ENCODE peak calls at places on chromosomes 3 and 15, in eight cellular contexts. One of them, this sample, is unnamed.

GRCh38 chr3:45944830-45945620 is 1.8 kb downstream of the CXCR6 start:
- DNase-seq in astrocyte of the spinal cord: no peak
- DNase-seq in fibroblast of lung: no peak
- DNase-seq in HL-60: no peak
- DNase-seq in activated B cell treated with CpG ODN at 0.5 μM for 24 hours: no peak
- DNase-seq in PC-9: no peak
- DNase-seq in coronary artery: no peak
- DNase-seq in B cell: no peak
- DNase-seq in this sample: no peak

GRCh38 chr3:185989511-185989910 is 51.7 kb upstream of the TRA2B start:
- DNase-seq in astrocyte of the spinal cord: no peak
- DNase-seq in fibroblast of lung: no peak
- DNase-seq in HL-60: no peak
- DNase-seq in activated B cell treated with CpG ODN at 0.5 μM for 24 hours: no peak
- DNase-seq in PC-9: no peak
- DNase-seq in coronary artery: no peak
- DNase-seq in B cell: no peak
- DNase-seq in this sample: no peak

GRCh38 chr3:54211097-54211496 is 88.7 kb downstream of the CACNA2D3 start:
- DNase-seq in astrocyte of the spinal cord: no peak
- DNase-seq in fibroblast of lung: no peak
- DNase-seq in HL-60: no peak
- DNase-seq in activated B cell treated with CpG ODN at 0.5 μM for 24 hours: no peak
- DNase-seq in PC-9: no peak
- DNase-seq in coronary artery: no peak
- DNase-seq in B cell: no peak
- DNase-seq in this sample: no peak

GRCh38 chr15:25734680-25735355 is 128.3 kb downstream of the ATP10A start:
- DNase-seq in astrocyte of the spinal cord: no peak
- DNase-seq in fibroblast of lung: no peak
- DNase-seq in HL-60: no peak
- DNase-seq in activated B cell treated with CpG ODN at 0.5 μM for 24 hours: no peak
- DNase-seq in PC-9: no peak
- DNase-seq in coronary artery: peak
- DNase-seq in B cell: no peak
- DNase-seq in this sample: no peak

GRCh38 chr3:11467875-11468274 is 175.8 kb downstream of the VGLL4 start:
- DNase-seq in astrocyte of the spinal cord: no peak
- DNase-seq in fibroblast of lung: no peak
- DNase-seq in HL-60: no peak
- DNase-seq in activated B cell treated with CpG ODN at 0.5 μM for 24 hours: no peak
- DNase-seq in PC-9: no peak
- DNase-seq in coronary artery: no peak
- DNase-seq in B cell: no peak
- DNase-seq in this sample: no peak

GRCh38 chr3:53668872-53669271 is 174.5 kb downstream of the CACNA1D start:
- DNase-seq in astrocyte of the spinal cord: no peak
- DNase-seq in fibroblast of lung: no peak
- DNase-seq in HL-60: no peak
- DNase-seq in activated B cell treated with CpG ODN at 0.5 μM for 24 hours: no peak
- DNase-seq in PC-9: no peak
- DNase-seq in coronary artery: no peak
- DNase-seq in B cell: no peak
- DNase-seq in this sample: peak

GRCh38 chr3:13040381-13041074 is 32.7 kb downstream of the IQSEC1 start:
- DNase-seq in astrocyte of the spinal cord: no peak
- DNase-seq in fibroblast of lung: no peak
- DNase-seq in HL-60: no peak
- DNase-seq in activated B cell treated with CpG ODN at 0.5 μM for 24 hours: peak
- DNase-seq in PC-9: no peak
- DNase-seq in coronary artery: no peak
- DNase-seq in B cell: peak
- DNase-seq in this sample: no peak

GRCh38 chr15:92902723-92903587 is 2.8 kb downstream of the CHD2 start:
- DNase-seq in astrocyte of the spinal cord: peak
- DNase-seq in fibroblast of lung: no peak
- DNase-seq in HL-60: no peak
- DNase-seq in activated B cell treated with CpG ODN at 0.5 μM for 24 hours: no peak
- DNase-seq in PC-9: no peak
- DNase-seq in coronary artery: no peak
- DNase-seq in B cell: peak
- DNase-seq in this sample: peak

DNA sequence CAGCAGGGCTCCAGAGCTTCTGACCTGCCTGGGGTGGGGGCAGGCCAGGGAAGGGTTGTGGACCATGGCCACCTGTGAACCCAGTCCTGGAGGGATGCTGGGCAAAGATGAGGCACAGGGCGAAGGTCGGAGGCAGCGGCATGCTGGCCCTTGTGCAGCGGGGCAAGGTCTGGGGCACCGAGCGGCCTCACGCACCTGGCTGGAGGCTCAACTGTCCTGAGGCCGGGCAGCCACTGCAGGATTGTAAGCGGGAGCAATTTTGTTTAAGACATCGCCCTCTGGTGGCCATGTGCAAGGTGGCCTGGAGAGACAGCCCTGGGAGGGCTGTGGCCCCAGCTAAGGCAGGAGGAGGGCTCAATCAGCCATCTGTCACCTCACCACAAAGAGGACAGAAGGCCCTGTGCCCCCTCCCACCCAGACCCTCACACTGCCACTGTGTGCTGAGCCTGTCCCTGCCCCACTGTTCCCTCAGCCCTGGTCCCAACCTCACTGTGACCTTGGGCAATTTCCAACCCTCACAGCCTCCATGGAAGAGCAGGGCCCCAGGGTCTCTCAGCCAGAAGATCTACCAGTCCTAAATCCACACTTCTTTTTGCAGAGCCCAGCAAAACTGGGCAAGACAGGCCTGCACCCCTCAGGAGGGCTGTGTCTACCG is 46.3 kb downstream of the TPRA1 start:
- DNase-seq in astrocyte of the spinal cord: peak
- DNase-seq in fibroblast of lung: peak
- DNase-seq in HL-60: peak
- DNase-seq in activated B cell treated with CpG ODN at 0.5 μM for 24 hours: peak
- DNase-seq in PC-9: peak
- DNase-seq in coronary artery: no peak
- DNase-seq in B cell: peak
- DNase-seq in this sample: peak
- TF ChIP-seq CTCF in astrocyte of the spinal cord: peak
- TF ChIP-seq CTCF in fibroblast of lung: peak
- TF ChIP-seq CTCF in HL-60: peak
- TF ChIP-seq CTCF in activated B cell treated with CpG ODN at 0.5 μM for 24 hours: no peak
- TF ChIP-seq CTCF in PC-9: peak
- TF ChIP-seq CTCF in coronary artery: peak
- TF ChIP-seq CTCF in B cell: peak
- TF ChIP-seq CTCF in this sample: peak

GRCh38 chr15:51736646-51737537 is 563 bp downstream of the LYSMD2 start:
- DNase-seq in astrocyte of the spinal cord: no peak
- DNase-seq in fibroblast of lung: peak
- DNase-seq in HL-60: peak
- DNase-seq in activated B cell treated with CpG ODN at 0.5 μM for 24 hours: peak
- DNase-seq in PC-9: peak
- DNase-seq in coronary artery: no peak
- DNase-seq in B cell: peak
- DNase-seq in this sample: no peak

GRCh38 chr15:51737538-51738305 is at the start of gene LYSMD2:
- DNase-seq in astrocyte of the spinal cord: peak
- DNase-seq in fibroblast of lung: peak
- DNase-seq in HL-60: peak
- DNase-seq in activated B cell treated with CpG ODN at 0.5 μM for 24 hours: peak
- DNase-seq in PC-9: peak
- DNase-seq in coronary artery: peak
- DNase-seq in B cell: peak
- DNase-seq in this sample: no peak

GRCh38 chr15:51736069-51736468 is 1.4 kb downstream of the LYSMD2 start:
- DNase-seq in astrocyte of the spinal cord: no peak
- DNase-seq in fibroblast of lung: no peak
- DNase-seq in HL-60: peak
- DNase-seq in activated B cell treated with CpG ODN at 0.5 μM for 24 hours: no peak
- DNase-seq in PC-9: no peak
- DNase-seq in coronary artery: no peak
- DNase-seq in B cell: peak
- DNase-seq in this sample: no peak

GRCh38 chr15:51735611-51736010 is 1.8 kb downstream of the LYSMD2 start:
- DNase-seq in astrocyte of the spinal cord: no peak
- DNase-seq in fibroblast of lung: no peak
- DNase-seq in HL-60: no peak
- DNase-seq in activated B cell treated with CpG ODN at 0.5 μM for 24 hours: no peak
- DNase-seq in PC-9: no peak
- DNase-seq in coronary artery: no peak
- DNase-seq in B cell: no peak
- DNase-seq in this sample: no peak

DNA sequence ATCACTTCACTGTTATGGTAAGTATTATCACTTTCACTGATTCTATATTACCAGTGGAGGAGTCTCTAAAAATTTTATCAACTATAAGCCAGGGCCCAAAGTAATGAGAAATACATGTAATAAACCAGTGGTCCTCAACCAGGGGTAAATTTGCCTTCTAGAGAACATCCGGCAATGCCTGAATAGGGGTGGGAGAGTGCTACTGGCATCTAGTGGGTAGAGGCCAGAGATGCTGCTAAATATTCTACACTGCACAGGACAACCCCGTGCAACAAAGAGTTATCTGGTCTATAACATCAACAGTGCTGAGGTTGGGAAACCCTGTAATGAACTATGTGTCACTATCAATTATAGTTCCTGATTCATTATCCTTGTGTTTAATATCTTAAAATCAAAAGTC is 2.2 kb downstream of the LYSMD2 start:
- DNase-seq in astrocyte of the spinal cord: no peak
- DNase-seq in fibroblast of lung: no peak
- DNase-seq in HL-60: peak
- DNase-seq in activated B cell treated with CpG ODN at 0.5 μM for 24 hours: no peak
- DNase-seq in PC-9: no peak
- DNase-seq in coronary artery: no peak
- DNase-seq in B cell: peak
- DNase-seq in this sample: no peak
- TF ChIP-seq CTCF in astrocyte of the spinal cord: no peak
- TF ChIP-seq CTCF in fibroblast of lung: no peak
- TF ChIP-seq CTCF in HL-60: no peak
- TF ChIP-seq CTCF in activated B cell treated with CpG ODN at 0.5 μM for 24 hours: no peak
- TF ChIP-seq CTCF in PC-9: no peak
- TF ChIP-seq CTCF in coronary artery: no peak
- TF ChIP-seq CTCF in B cell: no peak
- TF ChIP-seq CTCF in this sample: peak

DNA sequence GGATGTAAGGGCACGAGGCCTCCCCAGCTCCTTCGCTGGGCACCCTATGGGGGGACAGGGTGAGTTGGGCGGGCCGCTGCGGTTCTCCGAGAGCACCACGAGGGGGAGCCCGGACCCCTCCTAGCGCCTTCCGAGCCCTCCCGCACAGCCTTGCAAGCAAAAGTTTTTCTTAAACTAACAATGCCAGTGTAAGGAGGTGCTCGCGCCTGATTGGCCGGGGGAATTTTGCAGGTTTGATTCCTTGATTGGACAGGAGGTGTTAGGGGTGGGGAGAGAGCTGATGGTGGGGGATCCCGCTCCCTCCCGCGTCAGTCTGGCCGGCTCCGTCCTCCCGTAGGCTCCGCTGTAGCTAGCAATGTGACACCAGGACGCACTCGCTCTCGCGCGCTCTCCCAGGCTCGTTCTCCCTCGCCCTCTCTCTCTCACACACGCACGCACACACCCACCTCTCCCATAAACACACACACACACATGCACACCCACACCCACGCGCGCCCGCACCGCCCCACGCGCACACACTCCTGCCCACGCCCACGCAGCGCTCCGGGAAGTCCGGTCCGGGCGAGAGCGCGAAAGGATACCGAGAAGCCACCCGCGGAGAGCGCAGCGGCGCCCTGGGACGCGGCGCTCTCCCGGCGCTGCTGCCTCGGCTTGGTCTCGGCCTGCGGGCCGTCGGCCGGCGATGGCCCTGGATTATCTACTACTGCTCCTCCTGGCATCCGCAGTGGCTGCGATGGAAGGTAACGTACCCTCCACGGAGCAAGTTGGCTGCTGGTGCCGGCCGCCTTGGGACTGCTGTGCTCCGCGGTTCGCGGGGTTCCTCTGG is at the start of gene EPHB1:
- DNase-seq in astrocyte of the spinal cord: peak
- DNase-seq in fibroblast of lung: peak
- DNase-seq in HL-60: peak
- DNase-seq in activated B cell treated with CpG ODN at 0.5 μM for 24 hours: peak
- DNase-seq in PC-9: peak
- DNase-seq in coronary artery: peak
- DNase-seq in B cell: peak
- DNase-seq in this sample: peak
- TF ChIP-seq CTCF in astrocyte of the spinal cord: peak
- TF ChIP-seq CTCF in fibroblast of lung: peak
- TF ChIP-seq CTCF in HL-60: peak
- TF ChIP-seq CTCF in activated B cell treated with CpG ODN at 0.5 μM for 24 hours: no peak
- TF ChIP-seq CTCF in PC-9: peak
- TF ChIP-seq CTCF in coronary artery: peak
- TF ChIP-seq CTCF in B cell: peak
- TF ChIP-seq CTCF in this sample: peak

GRCh38 chr3:49927798-49928197 is 1.8 kb downstream of the MON1A start:
- DNase-seq in astrocyte of the spinal cord: no peak
- DNase-seq in fibroblast of lung: no peak
- DNase-seq in HL-60: no peak
- DNase-seq in activated B cell treated with CpG ODN at 0.5 μM for 24 hours: no peak
- DNase-seq in PC-9: no peak
- DNase-seq in coronary artery: no peak
- DNase-seq in B cell: no peak
- DNase-seq in this sample: no peak

GRCh38 chr3:49928511-49929017 is 1.0 kb downstream of the MON1A start:
- DNase-seq in astrocyte of the spinal cord: no peak
- DNase-seq in fibroblast of lung: no peak
- DNase-seq in HL-60: no peak
- DNase-seq in activated B cell treated with CpG ODN at 0.5 μM for 24 hours: no peak
- DNase-seq in PC-9: no peak
- DNase-seq in coronary artery: no peak
- DNase-seq in B cell: no peak
- DNase-seq in this sample: no peak

GRCh38 chr3:49930922-49931321 is 1.3 kb upstream of the MON1A start:
- DNase-seq in astrocyte of the spinal cord: no peak
- DNase-seq in fibroblast of lung: no peak
- DNase-seq in HL-60: no peak
- DNase-seq in activated B cell treated with CpG ODN at 0.5 μM for 24 hours: no peak
- DNase-seq in PC-9: peak
- DNase-seq in coronary artery: no peak
- DNase-seq in B cell: no peak
- DNase-seq in this sample: no peak

GRCh38 chr3:49930241-49930690 is 655 bp upstream of the MON1A start:
- DNase-seq in astrocyte of the spinal cord: no peak
- DNase-seq in fibroblast of lung: no peak
- DNase-seq in HL-60: no peak
- DNase-seq in activated B cell treated with CpG ODN at 0.5 μM for 24 hours: no peak
- DNase-seq in PC-9: no peak
- DNase-seq in coronary artery: no peak
- DNase-seq in B cell: no peak
- DNase-seq in this sample: no peak

DNA sequence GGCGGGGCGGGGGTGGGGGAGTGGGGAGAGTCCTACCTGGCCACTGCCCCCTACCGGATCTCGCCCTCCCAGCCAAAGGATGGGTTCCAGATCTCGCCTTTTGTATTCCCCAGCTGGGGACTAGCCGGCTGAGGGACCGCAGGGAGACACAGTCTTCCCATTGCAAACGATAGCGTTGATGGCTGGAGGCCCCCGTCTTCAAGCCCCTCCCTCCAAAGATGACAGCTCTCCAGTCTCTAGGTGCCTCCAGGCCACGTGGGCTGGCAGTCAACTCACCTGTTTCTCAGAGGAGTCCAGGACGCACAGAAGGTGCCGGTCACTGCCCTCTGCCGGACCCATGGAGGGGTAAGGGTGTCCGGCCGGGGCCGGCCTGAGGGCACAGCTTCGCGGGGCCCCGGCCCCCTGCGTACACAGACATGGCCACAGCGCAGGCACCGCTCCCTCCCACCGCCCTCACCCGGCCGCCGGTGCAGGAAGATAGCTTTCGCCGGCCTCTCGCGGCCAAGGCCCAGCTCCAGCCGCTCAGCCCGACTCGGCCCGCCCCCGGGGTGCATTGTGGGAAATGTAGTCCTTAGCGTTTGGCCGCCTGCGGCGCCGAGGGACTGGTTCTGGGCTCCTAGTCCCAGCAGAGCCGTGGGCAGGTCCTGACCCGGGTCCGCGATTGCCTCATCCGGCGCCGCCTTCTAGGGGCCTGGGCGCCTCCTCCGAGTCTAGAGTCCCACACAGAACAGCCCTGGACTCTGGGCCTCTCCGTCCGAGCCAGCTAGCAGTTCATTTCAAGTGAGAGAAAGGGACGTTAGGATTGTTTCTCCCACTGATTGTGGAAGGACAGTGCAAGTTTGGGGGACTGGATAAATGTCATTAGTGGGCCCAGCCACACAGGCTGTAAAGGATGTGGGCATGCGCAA is at the start of gene MON1A:
- DNase-seq in astrocyte of the spinal cord: peak
- DNase-seq in fibroblast of lung: peak
- DNase-seq in HL-60: peak
- DNase-seq in activated B cell treated with CpG ODN at 0.5 μM for 24 hours: peak
- DNase-seq in PC-9: peak
- DNase-seq in coronary artery: peak
- DNase-seq in B cell: peak
- DNase-seq in this sample: peak
- TF ChIP-seq CTCF in astrocyte of the spinal cord: peak
- TF ChIP-seq CTCF in fibroblast of lung: peak
- TF ChIP-seq CTCF in HL-60: no peak
- TF ChIP-seq CTCF in activated B cell treated with CpG ODN at 0.5 μM for 24 hours: no peak
- TF ChIP-seq CTCF in PC-9: peak
- TF ChIP-seq CTCF in coronary artery: no peak
- TF ChIP-seq CTCF in B cell: peak
- TF ChIP-seq CTCF in this sample: peak